ENCODE peak calls at places on chromosomes 3 and 15, in ten cellular contexts. W is Caco-2, K is fibroblast of mammary gland, C is mucosa of descending colon, M is IMR-90, O is left ventricle myocardium inferior, N is prostate gland, H is GM12865, X is A549, L is HFF-Myc. D is an unnamed sample.

GRCh38 chr15:58200739-58201138 is 62.6 kb downstream of the AQP9 start:
- DNase-seq in W (no peak), K (no peak), C (no peak), M (no peak), O (no peak), N (no peak), H (no peak), X (no peak), L (no peak), D (no peak)

GRCh38 chr3:64463981-64464380 is 223.8 kb downstream of the ADAMTS9 start:
- DNase-seq in W (no peak), K (no peak), C (no peak), M (no peak), O (no peak), N (no peak), H (no peak), X (no peak), L (no peak), D (no peak)

GRCh38 chr15:31522056-31522455 is 195.4 kb downstream of the KLF13 start:
- DNase-seq in W (no peak), K (no peak), C (no peak), M (no peak), O (no peak), N (no peak), H (no peak), X (no peak), L (no peak), D (no peak)

GRCh38 chr3:52216585-52217408 is 8.6 kb downstream of the TLR9 start:
- DNase-seq in W (no peak), K (peak), C (peak), M (peak), O (peak), N (peak), H (no peak), X (no peak), L (no peak), D (peak)

GRCh38 chr15:38058596-38059075 is 124.2 kb downstream of the TMCO5A start:
- DNase-seq in W (no peak), K (no peak), C (no peak), M (peak), O (no peak), N (no peak), H (peak), X (no peak), L (no peak), D (peak)

GRCh38 chr15:38861108-38861507 is 296.5 kb upstream of the RASGRP1 start:
- DNase-seq in W (no peak), K (no peak), C (no peak), M (no peak), O (no peak), N (no peak), H (no peak), X (no peak), L (no peak), D (peak)

GRCh38 chr15:75693501-75694240 is 19.0 kb downstream of the CSPG4 start:
- DNase-seq in W (no peak), K (peak), C (peak), M (peak), O (no peak), N (no peak), H (no peak), X (no peak), L (peak), D (peak)

GRCh38 chr3:184511741-184512140 is 49.8 kb upstream of the EPHB3 start:
- DNase-seq in W (no peak), K (no peak), C (no peak), M (no peak), O (no peak), N (no peak), H (no peak), X (no peak), L (no peak), D (no peak)

GRCh38 chr15:28931828-28932227 is 46.1 kb downstream of the APBA2 start:
- DNase-seq in W (no peak), K (no peak), C (no peak), M (no peak), O (no peak), N (no peak), H (no peak), X (no peak), L (no peak), D (no peak)

GRCh38 chr3:112358311-112358780 is 25.4 kb downstream of the CD200 start:
- DNase-seq in W (no peak), K (no peak), C (no peak), M (peak), O (no peak), N (no peak), H (peak), X (no peak), L (no peak), D (peak)

GRCh38 chr15:96695426-96695825 is 364.9 kb downstream of the NR2F2 start:
- DNase-seq in W (no peak), K (peak), C (no peak), M (no peak), O (no peak), N (no peak), H (no peak), X (no peak), L (no peak), D (peak)

GRCh38 chr15:77370580-77370979 is 49.3 kb downstream of the PEAK1 start:
- DNase-seq in W (no peak), K (peak), C (no peak), M (peak), O (no peak), N (no peak), H (no peak), X (no peak), L (no peak), D (peak)

GRCh38 chr15:78171864-78172472 is 22.8 kb downstream of the IDH3A start:
- DNase-seq in W (no peak), K (no peak), C (no peak), M (no peak), O (no peak), N (no peak), H (no peak), X (no peak), L (no peak), D (no peak)

GRCh38 chr3:32685604-32686185 is 707 bp downstream of the CNOT10 start:
- DNase-seq in W (no peak), K (peak), C (no peak), M (peak), O (no peak), N (no peak), H (peak), X (peak), L (no peak), D (peak)

GRCh38 chr3:46383211-46383945 is 12.6 kb downstream of the CCR5 start:
- DNase-seq in W (no peak), K (no peak), C (no peak), M (no peak), O (no peak), N (no peak), H (no peak), X (no peak), L (no peak), D (no peak)

GRCh38 chr3:38648024-38648658 is 1.3 kb downstream of the SCN5A start:
- DNase-seq in W (no peak), K (no peak), C (no peak), M (no peak), O (no peak), N (no peak), H (no peak), X (no peak), L (no peak), D (no peak)

GRCh38 chr15:77057650-77058049 is 13.3 kb downstream of the TSPAN3 start:
- DNase-seq in W (no peak), K (no peak), C (no peak), M (no peak), O (no peak), N (no peak), H (no peak), X (no peak), L (no peak), D (no peak)

GRCh38 chr15:26656080-26656479 is 116.8 kb downstream of the GABRB3 start:
- DNase-seq in W (no peak), K (no peak), C (no peak), M (no peak), O (no peak), N (no peak), H (no peak), X (no peak), L (no peak), D (no peak)

GRCh38 chr3:107992976-107993684 is 97.7 kb downstream of the CD47 start:
- DNase-seq in W (no peak), K (peak), C (no peak), M (peak), O (no peak), N (no peak), H (no peak), X (peak), L (no peak), D (no peak)

GRCh38 chr15:98070132-98070531 is 109.6 kb downstream of the ARRDC4 start:
- DNase-seq in W (no peak), K (no peak), C (no peak), M (no peak), O (no peak), N (no peak), H (no peak), X (no peak), L (peak), D (peak)

GRCh38 chr15:48581221-48581620 is 64.3 kb downstream of the FBN1 start:
- DNase-seq in W (no peak), K (peak), C (no peak), M (no peak), O (no peak), N (no peak), H (no peak), X (no peak), L (no peak), D (peak)

GRCh38 chr15:39079296-39079834 is 501.5 kb upstream of the THBS1 start:
- DNase-seq in W (no peak), K (peak), C (peak), M (peak), O (no peak), N (no peak), H (no peak), X (peak), L (peak), D (peak)

GRCh38 chr3:165446555-165446954 is 250.4 kb upstream of the SLITRK3 start:
- DNase-seq in W (no peak), K (no peak), C (no peak), M (no peak), O (no peak), N (no peak), H (peak), X (no peak), L (no peak), D (no peak)

GRCh38 chr3:41726891-41727290 is 235.0 kb downstream of the ULK4 start:
- DNase-seq in W (no peak), K (no peak), C (no peak), M (no peak), O (no peak), N (no peak), H (no peak), X (no peak), L (no peak), D (no peak)

GRCh38 chr15:64356443-64357040 is 569 bp upstream of the CSNK1G1 start:
- DNase-seq in W (no peak), K (peak), C (no peak), M (peak), O (no peak), N (no peak), H (no peak), X (peak), L (peak), D (peak)

GRCh38 chr15:41790756-41791546 is 16.7 kb downstream of the MAPKBP1 start:
- DNase-seq in W (no peak), K (peak), C (no peak), M (peak), O (no peak), N (no peak), H (peak), X (peak), L (peak), D (peak)

GRCh38 chr15:59438891-59439290 is 905 bp downstream of the FAM81A start:
- DNase-seq in W (no peak), K (peak), C (peak), M (no peak), O (no peak), N (no peak), H (no peak), X (peak), L (no peak), D (no peak)

GRCh38 chr3:126555795-126556636 is 2.7 kb downstream of the C3orf22 start:
- DNase-seq in W (no peak), K (no peak), C (no peak), M (no peak), O (no peak), N (no peak), H (no peak), X (no peak), L (no peak), D (no peak)

GRCh38 chr15:60973637-60974415 is 255.3 kb downstream of the RORA start:
- DNase-seq in W (no peak), K (peak), C (no peak), M (peak), O (no peak), N (no peak), H (no peak), X (no peak), L (no peak), D (peak)

GRCh38 chr3:13780432-13781173 is 99.3 kb downstream of the WNT7A start:
- DNase-seq in W (no peak), K (no peak), C (no peak), M (no peak), O (no peak), N (no peak), H (no peak), X (no peak), L (no peak), D (no peak)

GRCh38 chr3:57939776-57940175 is 68.4 kb upstream of the FLNB start:
- DNase-seq in W (no peak), K (no peak), C (no peak), M (no peak), O (no peak), N (no peak), H (no peak), X (no peak), L (no peak), D (peak)

GRCh38 chr15:33985287-33985686 is 17.0 kb downstream of the CHRM5 start:
- DNase-seq in W (peak), K (peak), C (no peak), M (peak), O (no peak), N (no peak), H (no peak), X (peak), L (no peak), D (peak)

GRCh38 chr3:126964261-126964660 is 18.7 kb upstream of the PLXNA1 start:
- DNase-seq in W (no peak), K (no peak), C (no peak), M (no peak), O (peak), N (no peak), H (no peak), X (no peak), L (no peak), D (no peak)

GRCh38 chr3:101099791-101100190 is 106.6 kb upstream of the ABI3BP start:
- DNase-seq in W (no peak), K (no peak), C (no peak), M (no peak), O (no peak), N (no peak), H (no peak), X (no peak), L (no peak), D (no peak)

DNA sequence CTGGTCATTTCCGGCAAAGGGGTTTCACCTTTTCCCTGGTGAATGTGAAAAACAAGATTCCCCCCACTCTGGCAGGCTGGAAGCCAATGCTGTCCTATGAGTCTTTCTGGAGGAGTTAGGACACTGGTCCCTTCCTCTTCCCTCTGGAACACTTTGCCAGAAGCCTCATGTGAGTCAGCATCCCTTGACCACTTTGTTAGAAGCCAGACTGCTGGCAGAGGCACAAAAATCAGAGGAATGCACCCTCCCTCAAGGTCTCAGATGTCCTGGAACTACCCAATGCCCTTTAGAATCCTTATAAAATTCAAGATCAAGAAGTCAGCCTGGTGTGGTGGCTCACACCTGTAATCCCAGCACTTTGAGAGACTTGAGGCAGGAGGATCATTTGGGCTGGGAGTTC is 26.6 kb downstream of the ITGB5 start:
- DNase-seq in W (no peak), K (peak), C (no peak), M (peak), O (peak), N (peak), H (no peak), X (peak), L (peak), D (peak)
- H3K4me3 ChIP-seq in W (no peak), K (no peak), C (no peak), M (no peak), O (no peak), N (no peak), H (no peak), X (no peak), L (no peak), D (no peak)

DNA sequence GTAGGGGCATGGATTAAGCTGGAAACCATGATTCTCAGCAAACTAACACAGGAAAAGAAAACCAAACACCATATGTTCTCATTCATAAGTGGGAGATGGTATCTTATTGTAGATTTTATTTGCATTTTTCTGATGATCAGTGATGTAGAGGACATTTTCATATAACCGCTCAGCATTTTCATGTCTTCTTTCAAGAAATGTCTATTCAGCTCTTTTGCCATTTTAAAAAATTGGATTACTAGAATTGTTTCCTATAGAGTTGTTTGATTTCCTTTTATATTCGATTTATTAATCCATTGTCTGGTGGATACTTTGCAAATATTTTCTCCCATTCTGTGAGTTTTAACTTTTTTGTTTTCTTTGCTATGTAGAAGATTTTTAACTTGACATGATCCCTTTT is 682.2 kb upstream of the BCHE start:
- DNase-seq in W (no peak), K (no peak), C (no peak), M (no peak), O (no peak), N (no peak), H (no peak), X (no peak), L (no peak), D (no peak)
- TF ChIP-seq CTCF in W (no peak), K (no peak), C (no peak), M (no peak), O (no peak), N (no peak), H (no peak), X (no peak), L (no peak), D (no peak)

GRCh38 chr3:14801668-14802067 is 17.1 kb upstream of the FGD5 start:
- DNase-seq in W (no peak), K (no peak), C (no peak), M (no peak), O (no peak), N (no peak), H (no peak), X (no peak), L (no peak), D (no peak)

GRCh38 chr3:14803101-14803980 is 15.4 kb upstream of the FGD5 start:
- DNase-seq in W (no peak), K (no peak), C (no peak), M (no peak), O (peak), N (no peak), H (no peak), X (peak), L (no peak), D (no peak)

GRCh38 chr3:14803981-14804834 is 14.6 kb upstream of the FGD5 start:
- DNase-seq in W (no peak), K (no peak), C (no peak), M (no peak), O (peak), N (no peak), H (no peak), X (no peak), L (no peak), D (no peak)

GRCh38 chr3:14801031-14801430 is 17.7 kb upstream of the FGD5 start:
- DNase-seq in W (no peak), K (no peak), C (no peak), M (no peak), O (no peak), N (no peak), H (no peak), X (no peak), L (no peak), D (no peak)

GRCh38 chr3:14802332-14802731 is 16.4 kb upstream of the FGD5 start:
- DNase-seq in W (no peak), K (no peak), C (no peak), M (no peak), O (no peak), N (no peak), H (no peak), X (no peak), L (no peak), D (no peak)
- H3K4me3 ChIP-seq in W (no peak), K (no peak), C (no peak), M (no peak), O (no peak), N (no peak), H (no peak), X (no peak), L (no peak), D (no peak)

DNA sequence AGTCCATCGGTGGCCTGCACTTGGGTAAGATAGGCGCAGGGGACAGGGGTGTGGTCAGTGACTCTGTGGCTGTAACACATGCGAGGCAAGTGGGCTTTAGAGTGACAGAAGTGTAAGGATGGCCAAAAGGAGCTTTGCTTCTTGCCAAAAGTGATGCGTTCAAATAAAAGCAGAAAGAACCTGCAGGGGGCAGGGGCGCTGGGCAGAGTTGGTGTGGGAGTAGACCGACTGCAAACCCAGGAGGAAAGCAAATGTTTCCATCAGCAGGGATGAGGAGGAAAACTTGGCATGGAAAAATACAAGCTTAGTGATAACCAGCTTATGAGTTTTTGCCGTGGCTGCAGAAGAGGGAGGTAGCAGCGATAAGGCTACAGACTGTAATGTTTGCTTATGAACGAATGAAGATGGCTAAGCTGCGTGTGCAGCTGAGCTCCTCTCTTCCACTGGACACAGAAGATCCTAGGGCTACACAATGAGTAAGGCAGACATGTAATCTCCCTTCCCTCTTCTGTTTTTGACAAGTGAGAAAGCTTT is 149.4 kb downstream of the WNT5A start:
- DNase-seq in W (no peak), K (no peak), C (no peak), M (no peak), O (no peak), N (no peak), H (no peak), X (no peak), L (no peak), D (peak)
- TF ChIP-seq CTCF in W (no peak), K (no peak), C (no peak), M (no peak), O (no peak), N (no peak), H (no peak), X (no peak), L (no peak), D (peak)

GRCh38 chr15:40307421-40308165 is at the start of gene PLCB2:
- DNase-seq in W (peak), K (no peak), C (peak), M (no peak), O (peak), N (no peak), H (peak), X (no peak), L (no peak), D (peak)
- H3K4me3 ChIP-seq in W (no peak), K (no peak), C (no peak), M (no peak), O (peak), N (no peak), H (peak), X (no peak), L (no peak), D (no peak)